ENCODE peak calls at places on chromosomes 12 and 14, in nine cellular contexts. I is AG10803, M is GM06990, Y is fibroblast of lung, W is colonic mucosa, O is HCT116, E is endothelial cell of umbilical vein, T is cardiac fibroblast, C is endothelial cell. J is an unnamed sample.

GRCh38 chr14:65239143-65239672 is 136.9 kb upstream of the MAX start:
- DNase-seq in I (peak), M (no peak), Y (peak), W (peak), O (no peak), E (no peak), T (peak), C (no peak), J (no peak)

GRCh38 chr12:31466768-31467167 is 124.2 kb downstream of the DENND5B start:
- DNase-seq in I (no peak), M (no peak), Y (peak), W (no peak), O (no peak), E (no peak), T (peak), C (no peak), J (no peak)

GRCh38 chr12:127809236-127809635 is 457.7 kb upstream of the TMEM132C start:
- DNase-seq in I (peak), M (no peak), Y (peak), W (no peak), O (no peak), E (no peak), T (peak), C (no peak), J (no peak)

GRCh38 chr12:104835317-104835716 is 122.8 kb downstream of the SLC41A2 start:
- DNase-seq in I (no peak), M (no peak), Y (no peak), W (no peak), O (no peak), E (no peak), T (no peak), C (no peak), J (no peak)

GRCh38 chr12:114691810-114692557 is 8.0 kb upstream of the TBX3 start:
- DNase-seq in I (no peak), M (no peak), Y (no peak), W (no peak), O (no peak), E (no peak), T (no peak), C (no peak), J (no peak)

GRCh38 chr12:85825751-85826150 is 10.5 kb downstream of the RASSF9 start:
- DNase-seq in I (no peak), M (no peak), Y (peak), W (no peak), O (no peak), E (no peak), T (no peak), C (no peak), J (no peak)

GRCh38 chr12:112314981-112315380 is 67.2 kb downstream of the HECTD4 start:
- DNase-seq in I (peak), M (no peak), Y (peak), W (no peak), O (no peak), E (no peak), T (no peak), C (no peak), J (no peak)

GRCh38 chr14:101953151-101953550 is 11.2 kb upstream of the DYNC1H1 start:
- DNase-seq in I (no peak), M (no peak), Y (no peak), W (no peak), O (no peak), E (no peak), T (no peak), C (no peak), J (no peak)

GRCh38 chr14:37515761-37516160 is 79.3 kb downstream of the FOXA1 start:
- DNase-seq in I (no peak), M (no peak), Y (no peak), W (no peak), O (no peak), E (no peak), T (no peak), C (no peak), J (no peak)

GRCh38 chr12:77031745-77032144 is 33.6 kb downstream of the E2F7 start:
- DNase-seq in I (peak), M (no peak), Y (peak), W (no peak), O (no peak), E (no peak), T (peak), C (no peak), J (no peak)

GRCh38 chr14:22510527-22511110 is 78.4 kb downstream of the DAD1 start:
- DNase-seq in I (peak), M (no peak), Y (peak), W (no peak), O (no peak), E (peak), T (peak), C (no peak), J (no peak)

GRCh38 chr14:104795781-104796681 is 483 bp upstream of the AKT1 start:
- DNase-seq in I (peak), M (peak), Y (peak), W (peak), O (no peak), E (no peak), T (peak), C (peak), J (no peak)

GRCh38 chr12:131682511-131682895 is 28.4 kb upstream of the SFSWAP start:
- DNase-seq in I (no peak), M (no peak), Y (no peak), W (no peak), O (no peak), E (no peak), T (no peak), C (no peak), J (no peak)

GRCh38 chr14:69037790-69038448 is 58.8 kb upstream of the ACTN1 start:
- DNase-seq in I (peak), M (no peak), Y (peak), W (no peak), O (no peak), E (peak), T (no peak), C (no peak), J (no peak)

GRCh38 chr14:101519090-101519489 is 42.2 kb upstream of the DIO3 start:
- DNase-seq in I (no peak), M (no peak), Y (no peak), W (no peak), O (no peak), E (no peak), T (peak), C (no peak), J (no peak)

GRCh38 chr14:83988274-83988673 is 1541.7 kb upstream of the FLRT2 start:
- DNase-seq in I (no peak), M (no peak), Y (no peak), W (no peak), O (no peak), E (no peak), T (peak), C (no peak), J (no peak)

GRCh38 chr14:103718572-103718971 is 3.0 kb downstream of the ZFYVE21 start:
- DNase-seq in I (peak), M (no peak), Y (peak), W (no peak), O (no peak), E (no peak), T (peak), C (no peak), J (no peak)

GRCh38 chr14:104105071-104105821 is 19.7 kb downstream of the ASPG start:
- DNase-seq in I (no peak), M (no peak), Y (no peak), W (peak), O (no peak), E (no peak), T (no peak), C (no peak), J (no peak)

GRCh38 chr14:82366803-82367202 is 833.1 kb upstream of the SEL1L start:
- DNase-seq in I (no peak), M (no peak), Y (no peak), W (no peak), O (no peak), E (no peak), T (no peak), C (no peak), J (no peak)

GRCh38 chr12:51863921-51864700 is 15.6 kb upstream of the FIGNL2 start:
- DNase-seq in I (no peak), M (no peak), Y (peak), W (no peak), O (no peak), E (no peak), T (peak), C (peak), J (peak)

GRCh38 chr14:100155049-100155621 is 4.3 kb downstream of the DEGS2 start:
- DNase-seq in I (no peak), M (no peak), Y (no peak), W (peak), O (peak), E (peak), T (no peak), C (peak), J (peak)

GRCh38 chr14:64910847-64911495 is 3.3 kb upstream of the CHURC1 start:
- DNase-seq in I (peak), M (no peak), Y (peak), W (no peak), O (peak), E (peak), T (peak), C (peak), J (no peak)

GRCh38 chr12:47071241-47071852 is 8.1 kb upstream of the PCED1B start:
- DNase-seq in I (no peak), M (no peak), Y (no peak), W (no peak), O (no peak), E (no peak), T (no peak), C (no peak), J (no peak)

GRCh38 chr12:66776974-66777373 is 98.1 kb upstream of the GRIP1 start:
- DNase-seq in I (no peak), M (peak), Y (no peak), W (no peak), O (no peak), E (no peak), T (no peak), C (no peak), J (no peak)

GRCh38 chr12:25323774-25324086 is 73.0 kb upstream of the KRAS start:
- DNase-seq in I (no peak), M (no peak), Y (no peak), W (no peak), O (no peak), E (no peak), T (no peak), C (no peak), J (no peak)

GRCh38 chr12:21169878-21170472 is 39.0 kb downstream of the SLCO1B1 start:
- DNase-seq in I (peak), M (peak), Y (peak), W (peak), O (peak), E (peak), T (peak), C (peak), J (peak)

GRCh38 chr12:21666722-21667121 is 9.1 kb upstream of the LDHB start:
- DNase-seq in I (no peak), M (no peak), Y (peak), W (no peak), O (no peak), E (no peak), T (no peak), C (no peak), J (no peak)

GRCh38 chr12:12172106-12172511 is 94.7 kb downstream of the LRP6 start:
- DNase-seq in I (peak), M (peak), Y (peak), W (no peak), O (no peak), E (peak), T (peak), C (no peak), J (no peak)

GRCh38 chr14:65414961-65415589 is 2.5 kb downstream of the FUT8 start:
- DNase-seq in I (peak), M (no peak), Y (peak), W (no peak), O (no peak), E (peak), T (peak), C (no peak), J (no peak)

GRCh38 chr12:83434600-83434999 is 747.9 kb downstream of the TMTC2 start:
- DNase-seq in I (no peak), M (no peak), Y (no peak), W (no peak), O (no peak), E (no peak), T (peak), C (no peak), J (no peak)

GRCh38 chr14:55294603-55295002 is 23.4 kb downstream of the FBXO34 start:
- DNase-seq in I (no peak), M (no peak), Y (no peak), W (no peak), O (no peak), E (no peak), T (no peak), C (no peak), J (no peak)

GRCh38 chr12:69687390-69687789 is 11.7 kb downstream of the BEST3 start:
- DNase-seq in I (peak), M (no peak), Y (peak), W (no peak), O (no peak), E (no peak), T (peak), C (no peak), J (no peak)

GRCh38 chr12:103728323-103728722 is 112.7 kb downstream of the NT5DC3 start:
- DNase-seq in I (peak), M (no peak), Y (no peak), W (no peak), O (no peak), E (no peak), T (peak), C (no peak), J (no peak)
- TF ChIP-seq CTCF in I (no peak), M (no peak), Y (no peak), W (no peak), O (no peak), E (no peak), T (no peak), C (no peak), J (no peak)

GRCh38 chr12:107014050-107014449 is 27.1 kb upstream of the MTERF2 start:
- DNase-seq in I (no peak), M (no peak), Y (no peak), W (peak), O (peak), E (no peak), T (no peak), C (no peak), J (no peak)
- TF ChIP-seq CTCF in I (no peak), M (peak), Y (no peak), W (peak), O (peak), E (no peak), T (no peak), C (peak), J (no peak)

GRCh38 chr12:18811268-18811667 is 73.3 kb downstream of the CAPZA3 start:
- DNase-seq in I (peak), M (no peak), Y (no peak), W (no peak), O (no peak), E (no peak), T (peak), C (no peak), J (no peak)

GRCh38 chr12:18807714-18808113 is 69.8 kb downstream of the CAPZA3 start:
- DNase-seq in I (no peak), M (no peak), Y (no peak), W (no peak), O (no peak), E (no peak), T (no peak), C (no peak), J (no peak)

GRCh38 chr12:18808221-18808620 is 70.3 kb downstream of the CAPZA3 start:
- DNase-seq in I (no peak), M (no peak), Y (no peak), W (no peak), O (no peak), E (no peak), T (no peak), C (no peak), J (no peak)

GRCh38 chr12:18810537-18811253 is 72.8 kb downstream of the CAPZA3 start:
- DNase-seq in I (no peak), M (no peak), Y (no peak), W (no peak), O (no peak), E (no peak), T (peak), C (no peak), J (no peak)

GRCh38 chr12:18805516-18806248 is 67.8 kb downstream of the CAPZA3 start:
- DNase-seq in I (no peak), M (no peak), Y (no peak), W (no peak), O (no peak), E (no peak), T (no peak), C (no peak), J (no peak)
- TF ChIP-seq CTCF in I (no peak), M (no peak), Y (peak), W (no peak), O (no peak), E (no peak), T (no peak), C (no peak), J (no peak)

DNA sequence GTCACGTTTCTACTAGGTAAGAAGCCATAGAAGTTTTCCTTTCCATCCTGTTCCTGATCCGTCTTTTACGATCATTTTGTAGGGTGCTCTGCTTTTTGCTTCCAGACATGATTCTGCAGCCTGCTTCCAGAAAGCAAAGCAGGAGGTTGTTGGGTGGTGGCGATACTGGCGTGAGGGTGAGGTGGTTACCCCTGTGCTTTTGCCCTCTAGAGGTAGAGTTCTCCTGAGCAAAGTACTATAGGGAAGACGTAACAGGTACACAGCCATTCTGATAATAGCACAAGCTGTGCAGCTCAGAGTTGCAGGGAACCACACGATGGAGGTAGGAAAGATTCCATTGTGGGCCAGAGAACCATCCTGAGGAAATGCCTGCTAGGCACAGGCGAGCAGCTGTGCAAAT is 186.0 kb downstream of the PAH start:
- DNase-seq in I (no peak), M (no peak), Y (no peak), W (no peak), O (no peak), E (no peak), T (no peak), C (no peak), J (no peak)
- TF ChIP-seq CTCF in I (no peak), M (no peak), Y (no peak), W (no peak), O (no peak), E (no peak), T (no peak), C (no peak), J (no peak)

GRCh38 chr12:6340745-6341438 is 984 bp downstream of the TNFRSF1A start:
- DNase-seq in I (no peak), M (no peak), Y (no peak), W (no peak), O (no peak), E (peak), T (peak), C (no peak), J (no peak)
- TF ChIP-seq CTCF in I (no peak), M (no peak), Y (no peak), W (no peak), O (no peak), E (no peak), T (no peak), C (no peak), J (no peak)

GRCh38 chr12:3564411-3564810 is 73.4 kb downstream of the PRMT8 start:
- DNase-seq in I (no peak), M (no peak), Y (no peak), W (no peak), O (no peak), E (no peak), T (no peak), C (no peak), J (no peak)

GRCh38 chr12:3563966-3564365 is 73.0 kb downstream of the PRMT8 start:
- DNase-seq in I (no peak), M (no peak), Y (no peak), W (no peak), O (no peak), E (no peak), T (no peak), C (no peak), J (no peak)

GRCh38 chr12:3560295-3560620 is 69.3 kb downstream of the PRMT8 start:
- DNase-seq in I (no peak), M (no peak), Y (no peak), W (no peak), O (no peak), E (no peak), T (no peak), C (no peak), J (no peak)

GRCh38 chr12:3564861-3565260 is 73.9 kb downstream of the PRMT8 start:
- DNase-seq in I (no peak), M (no peak), Y (no peak), W (no peak), O (no peak), E (no peak), T (no peak), C (no peak), J (no peak)

DNA sequence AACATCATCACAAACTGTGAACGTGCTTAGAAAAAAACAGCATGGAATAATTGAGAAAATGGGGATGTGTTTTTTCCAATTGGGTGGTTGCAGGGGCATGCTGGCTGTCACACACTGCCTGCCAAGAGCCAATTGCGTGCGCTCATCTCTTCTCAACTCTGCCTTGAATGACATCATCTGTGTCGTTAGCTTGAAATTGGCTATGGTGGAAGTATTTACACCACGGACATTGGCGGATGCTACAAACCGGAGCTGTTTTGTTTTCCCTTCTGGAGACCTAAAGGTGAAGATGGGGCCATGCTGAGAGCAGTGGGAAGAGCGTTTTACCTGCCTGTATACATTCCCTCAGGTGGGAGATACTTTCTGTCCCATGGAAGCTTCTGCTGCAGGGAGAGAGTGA is 71.5 kb downstream of the PRMT8 start:
- DNase-seq in I (no peak), M (no peak), Y (no peak), W (no peak), O (no peak), E (no peak), T (no peak), C (no peak), J (no peak)
- TF ChIP-seq CTCF in I (no peak), M (no peak), Y (no peak), W (no peak), O (no peak), E (no peak), T (no peak), C (no peak), J (no peak)

GRCh38 chr12:57214398-57214781 is 2.2 kb upstream of the NXPH4 start:
- DNase-seq in I (peak), M (no peak), Y (peak), W (peak), O (no peak), E (peak), T (peak), C (peak), J (peak)

GRCh38 chr12:57216931-57217871 is 607 bp downstream of the NXPH4 start:
- DNase-seq in I (no peak), M (no peak), Y (no peak), W (no peak), O (no peak), E (no peak), T (peak), C (no peak), J (no peak)

GRCh38 chr12:57215668-57216013 is 953 bp upstream of the NXPH4 start:
- DNase-seq in I (peak), M (peak), Y (peak), W (no peak), O (no peak), E (no peak), T (peak), C (no peak), J (no peak)

GRCh38 chr12:57215065-57215464 is 1.5 kb upstream of the NXPH4 start:
- DNase-seq in I (no peak), M (no peak), Y (no peak), W (no peak), O (no peak), E (no peak), T (no peak), C (no peak), J (no peak)

DNA sequence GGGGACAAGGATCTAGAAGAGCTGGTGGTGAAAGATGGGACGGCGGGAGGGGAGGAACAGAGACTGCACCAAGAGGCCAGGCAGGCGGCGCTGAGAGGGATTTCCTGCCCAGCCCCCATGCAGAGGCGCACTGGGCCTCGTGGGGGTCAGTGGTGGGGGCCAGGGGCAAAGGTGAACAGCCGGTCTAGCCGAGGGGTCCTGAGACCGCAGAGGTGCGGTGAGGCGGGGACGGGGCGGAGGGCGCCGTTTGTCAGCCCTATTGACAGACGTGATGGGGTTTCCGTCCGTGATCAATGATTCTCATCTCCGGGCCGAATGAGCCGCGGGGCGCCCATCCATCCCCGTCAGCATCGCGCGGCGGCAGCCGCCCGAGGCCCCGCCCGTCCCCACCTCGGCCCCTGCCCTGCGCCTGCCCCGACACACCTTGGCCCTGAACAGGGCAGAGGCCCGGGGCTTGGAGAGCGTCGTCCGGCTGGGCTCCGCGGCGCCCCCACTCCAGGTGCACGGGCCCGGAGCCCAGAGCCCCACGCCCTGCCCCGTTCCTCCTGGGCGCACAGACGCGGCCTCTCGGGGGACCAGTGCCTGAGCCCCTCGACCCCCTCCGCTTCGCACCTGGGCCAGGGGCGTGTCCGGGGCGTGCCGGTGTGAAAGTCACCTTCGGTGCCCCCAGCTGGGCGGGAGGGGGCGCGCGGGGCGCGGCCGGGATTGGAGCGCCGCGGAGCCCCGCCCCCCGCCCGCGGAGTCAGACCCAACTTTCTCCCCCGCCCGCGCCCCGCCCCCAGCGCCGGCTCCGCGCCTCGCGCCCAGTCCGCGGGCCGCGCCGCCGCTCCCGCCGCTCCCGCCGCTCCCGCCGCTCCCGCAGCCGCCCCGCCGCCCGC is at the start of gene NXPH4:
- DNase-seq in I (no peak), M (peak), Y (no peak), W (peak), O (no peak), E (no peak), T (no peak), C (no peak), J (no peak)
- TF ChIP-seq CTCF in I (no peak), M (no peak), Y (no peak), W (no peak), O (no peak), E (no peak), T (no peak), C (no peak), J (no peak)